ENCODE peak calls at places on chromosome 4, in four cellular contexts. H is activated T-helper 9 cell treated with anti-CD3 and anti-CD28 coated beads, Interleukin-2, amount 50 U/mL, for 16 hours; I is WTC11; Q is NCI-H1436. K is an unnamed sample.

GRCh38 chr4:175298119-175298518 is 380.0 kb downstream of the ADAM29 start:
- DNase-seq in H (no peak), I (no peak), Q (no peak), K (no peak)

GRCh38 chr4:93772858-93773257 is 55.7 kb upstream of the ATOH1 start:
- DNase-seq in H (no peak), I (no peak), Q (no peak), K (no peak)

GRCh38 chr4:67396008-67396407 is 149.3 kb downstream of the CENPC start:
- DNase-seq in H (no peak), I (no peak), Q (no peak), K (no peak)

GRCh38 chr4:1305781-1306455 is 16.2 kb downstream of the MAEA start:
- DNase-seq in H (no peak), I (no peak), Q (no peak), K (no peak)

GRCh38 chr4:74555231-74555630 is 110.3 kb downstream of the AREG start:
- DNase-seq in H (no peak), I (no peak), Q (no peak), K (no peak)

GRCh38 chr4:98469776-98470175 is 188.6 kb downstream of the TSPAN5 start:
- DNase-seq in H (no peak), I (no peak), Q (no peak), K (no peak)

GRCh38 chr4:76515975-76516853 is 81.2 kb downstream of the SHROOM3 start:
- DNase-seq in H (no peak), I (no peak), Q (no peak), K (no peak)

GRCh38 chr4:38752393-38752961 is 30.3 kb downstream of the TLR10 start:
- DNase-seq in H (no peak), I (no peak), Q (no peak), K (no peak)

GRCh38 chr4:20645231-20645630 is 55.0 kb upstream of the PACRGL start:
- DNase-seq in H (no peak), I (no peak), Q (no peak), K (no peak)

GRCh38 chr4:140019619-140020367 is 134.2 kb downstream of the MAML3 start:
- DNase-seq in H (no peak), I (no peak), Q (peak), K (no peak)